ENCODE peak calls at places on chromosomes 4 and X, in eight cellular contexts. I, C, M, A, O, Q, V and U are unnamed samples.

GRCh38 chr4:8115916-8116315 is 42.7 kb downstream of the ABLIM2 start:
- DNase-seq in I (no peak), V (no peak), M (no peak), Q (no peak), A (no peak), C (no peak), O (no peak), U (no peak)

GRCh38 chrX:135707880-135708279 is 5.6 kb upstream of the CT45A1 start:
- DNase-seq in V (no peak), O (no peak), A (no peak), M (no peak), C (no peak), Q (peak; percentile 30), I (no peak), U (peak; percentile 17)

GRCh38 chr4:137950286-137950685 is 291.9 kb downstream of the SLC7A11 start:
- DNase-seq in M (no peak), I (no peak), Q (no peak), O (no peak), C (no peak), A (no peak), V (no peak), U (no peak)

GRCh38 chrX:41334866-41335589 is 1.1 kb downstream of the DDX3X start:
- DNase-seq in C (peak; percentile 35), V (peak; percentile 84), I (peak; percentile 55), M (no peak), O (no peak), A (peak; percentile 70), Q (peak; percentile 54), U (peak; percentile 43)

GRCh38 chr4:41504167-41504566 is 33.8 kb upstream of the LIMCH1 start:
- DNase-seq in Q (no peak), O (no peak), C (no peak), V (no peak), I (no peak), M (no peak), A (no peak), U (no peak)

GRCh38 chr4:123102897-123103489 is 180.6 kb upstream of the NUDT6 start:
- DNase-seq in V (no peak), Q (peak; percentile 25), O (peak; percentile 38), C (no peak), I (peak; percentile 61), M (peak; percentile 24), A (peak; percentile 78), U (peak; percentile 60)

GRCh38 chr4:118307619-118308018 is 45.2 kb downstream of the PRSS12 start:
- DNase-seq in Q (no peak), A (no peak), O (no peak), V (no peak), M (no peak), I (no peak), C (no peak), U (no peak)

GRCh38 chr4:155571184-155571944 is 95.3 kb upstream of the GUCY1A1 start:
- DNase-seq in M (no peak), Q (no peak), C (no peak), O (no peak), I (no peak), A (no peak), V (no peak), U (no peak)

GRCh38 chr4:184041156-184041555 is 136.0 kb downstream of the STOX2 start:
- DNase-seq in V (no peak), O (no peak), A (no peak), Q (no peak), I (no peak), M (no peak), C (no peak), U (no peak)

GRCh38 chr4:156958276-156959074 is 13.1 kb downstream of the PDGFC start:
- DNase-seq in I (peak; percentile 59), Q (no peak), A (peak; percentile 48), M (no peak), V (no peak), O (no peak), C (no peak), U (no peak)

GRCh38 chrX:48467331-48467761 is 2.7 kb downstream of the SLC38A5 start:
- DNase-seq in V (no peak), O (no peak), M (no peak), A (no peak), Q (no peak), C (no peak), I (no peak), U (no peak)

GRCh38 chr4:40246547-40246900 is 49.7 kb downstream of the RHOH start:
- DNase-seq in O (no peak), V (no peak), C (no peak), Q (no peak), A (no peak), M (no peak), I (no peak), U (no peak)

GRCh38 chr4:122857160-122857559 is 30.5 kb downstream of the FGF2 start:
- DNase-seq in A (no peak), C (no peak), O (no peak), V (no peak), M (no peak), I (no peak), Q (no peak), U (no peak)

GRCh38 chrX:55488268-55488558 is 1.4 kb downstream of the USP51 start:
- DNase-seq in V (no peak), A (no peak), M (no peak), I (no peak), Q (no peak), C (no peak), O (no peak), U (peak; percentile 7)

GRCh38 chr4:8526363-8526855 is 53.8 kb upstream of the GPR78 start:
- DNase-seq in I (no peak), O (no peak), V (no peak), M (no peak), C (no peak), A (no peak), Q (no peak), U (no peak)

GRCh38 chr4:157013656-157014055 is 42.1 kb upstream of the PDGFC start:
- DNase-seq in V (no peak), Q (no peak), O (peak; percentile 37), A (no peak), M (no peak), I (no peak), C (no peak), U (no peak)

GRCh38 chr4:179797718-179798117 is 2355.5 kb upstream of the AGA start:
- DNase-seq in I (no peak), A (no peak), O (no peak), M (no peak), C (no peak), Q (no peak), V (no peak), U (no peak)

GRCh38 chr4:96164814-96165351 is 325.0 kb downstream of the PDHA2 start:
- DNase-seq in V (no peak), Q (no peak), I (peak; percentile 1), A (peak; percentile 32), C (no peak), M (no peak), O (no peak), U (no peak)

GRCh38 chr4:96166806-96167205 is 326.9 kb downstream of the PDHA2 start:
- DNase-seq in Q (no peak), O (no peak), V (no peak), A (no peak), M (no peak), C (no peak), I (no peak), U (no peak)

GRCh38 chr4:96162631-96163030 is 322.7 kb downstream of the PDHA2 start:
- DNase-seq in C (no peak), A (peak; percentile 2), Q (no peak), O (no peak), V (no peak), I (no peak), M (no peak), U (no peak)
- TF ChIP-seq CTCF in C (no peak), A (no peak), Q (no peak), O (no peak), V (no peak), I (no peak), M (no peak), U (no peak)

GRCh38 chrX:46383006-46383405 is 162.2 kb downstream of the ZNF674 start:
- DNase-seq in M (no peak), C (no peak), A (no peak), V (no peak), Q (no peak), I (no peak), O (no peak), U (no peak)

GRCh38 chrX:46381630-46382029 is 163.6 kb downstream of the ZNF674 start:
- DNase-seq in O (no peak), M (no peak), A (peak; percentile 14), Q (no peak), C (peak; percentile 5), I (peak; percentile 15), V (peak; percentile 9), U (peak; percentile 22)

GRCh38 chrX:46386511-46386910 is 158.7 kb downstream of the ZNF674 start:
- DNase-seq in I (no peak), A (no peak), M (no peak), C (no peak), O (no peak), Q (no peak), V (no peak), U (no peak)

GRCh38 chrX:46380148-46380752 is 165.0 kb downstream of the ZNF674 start:
- DNase-seq in V (no peak), A (no peak), Q (no peak), C (no peak), M (no peak), I (no peak), O (no peak), U (no peak)

GRCh38 chrX:46382595-46382994 is 162.6 kb downstream of the ZNF674 start:
- DNase-seq in C (no peak), I (no peak), M (no peak), O (no peak), V (no peak), A (no peak), Q (no peak), U (no peak)
- TF ChIP-seq CTCF in C (no peak), I (no peak), M (no peak), O (no peak), V (no peak), A (no peak), Q (no peak), U (no peak)

GRCh38 chrX:108020631-108021030 is 24.2 kb upstream of the VSIG1 start:
- DNase-seq in I (peak; percentile 1), M (no peak), C (no peak), O (no peak), Q (peak; percentile 8), A (peak; percentile 45), V (no peak), U (peak; percentile 12)
- TF ChIP-seq CTCF in I (peak; percentile 53), M (peak; percentile 46), C (peak; percentile 65), O (peak; percentile 42), Q (peak; percentile 47), A (peak; percentile 60), V (peak; percentile 60), U (peak; percentile 50)

GRCh38 chr4:86032476-86033022 is 327.3 kb downstream of the MAPK10 start:
- DNase-seq in I (peak; percentile 98), O (peak; percentile 85), M (peak; percentile 76), A (peak; percentile 96), Q (no peak), V (no peak), C (no peak), U (no peak)

GRCh38 chr4:86031927-86032326 is 327.9 kb downstream of the MAPK10 start:
- DNase-seq in O (no peak), M (no peak), I (peak; percentile 40), V (no peak), A (peak; percentile 25), Q (no peak), C (no peak), U (no peak)

DNA sequence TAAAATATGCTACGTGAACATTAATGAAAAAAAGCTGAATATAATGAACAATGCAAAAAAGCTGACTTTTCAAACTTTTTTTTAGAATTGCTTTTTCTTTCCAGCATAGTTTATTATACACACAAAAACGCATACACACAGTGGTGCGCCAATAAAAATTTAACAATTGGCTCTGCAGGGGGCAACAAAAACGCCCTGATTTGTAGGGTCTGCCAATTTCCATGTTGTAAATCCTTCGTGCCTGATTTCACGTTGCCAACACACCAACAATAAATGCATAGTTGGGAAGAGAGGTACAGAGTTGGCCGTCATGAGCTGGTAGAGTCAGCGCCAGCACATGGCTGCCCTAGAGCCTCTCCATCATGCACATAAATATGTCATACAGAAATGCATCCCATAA is 333.1 kb downstream of the MAPK10 start:
- DNase-seq in Q (no peak), V (no peak), O (no peak), I (no peak), A (no peak), C (no peak), M (no peak), U (no peak)
- TF ChIP-seq CTCF in Q (no peak), V (no peak), O (no peak), I (no peak), A (no peak), C (no peak), M (no peak), U (no peak)